ENCODE peak calls at places on chromosomes 5 and 9, in ten cellular contexts. U is IMR-90, S is MM.1S, X is K562, M is GM23248, P is neural progenitor cell, H is H9, W is SK-N-MC, V is keratinocyte, K is endodermal cell. A is an unnamed sample.

GRCh38 chr5:149366169-149366750 is 8.4 kb downstream of the PCYOX1L start:
- DNase-seq in U (no peak), S (no peak), X (peak), M (no peak), P (no peak), H (no peak), W (no peak), V (no peak), K (peak), A (no peak)

GRCh38 chr9:126159661-126160060 is 167.0 kb upstream of the MVB12B start:
- DNase-seq in U (no peak), S (no peak), X (no peak), M (no peak), P (no peak), H (no peak), W (no peak), V (no peak), K (no peak), A (no peak)

GRCh38 chr5:103207653-103208052 is 50.9 kb upstream of the MACIR start:
- DNase-seq in U (peak), S (no peak), X (no peak), M (peak), P (no peak), H (no peak), W (no peak), V (no peak), K (no peak), A (no peak)

GRCh38 chr5:124403281-124403680 is 343.2 kb downstream of the ZNF608 start:
- DNase-seq in U (no peak), S (no peak), X (no peak), M (no peak), P (no peak), H (no peak), W (no peak), V (no peak), K (no peak), A (no peak)

GRCh38 chr5:136722581-136722980 is 357.2 kb upstream of the TRPC7 start:
- DNase-seq in U (no peak), S (no peak), X (no peak), M (no peak), P (no peak), H (no peak), W (no peak), V (no peak), K (no peak), A (no peak)

GRCh38 chr5:66959668-66960067 is 236.9 kb downstream of the CD180 start:
- DNase-seq in U (peak), S (no peak), X (no peak), M (peak), P (no peak), H (no peak), W (no peak), V (no peak), K (no peak), A (no peak)

GRCh38 chr5:172562443-172562842 is 78.6 kb upstream of the NEURL1B start:
- DNase-seq in U (no peak), S (no peak), X (no peak), M (no peak), P (no peak), H (no peak), W (no peak), V (no peak), K (no peak), A (no peak)

GRCh38 chr5:139407517-139407916 is 3.6 kb upstream of the SPATA24 start:
- DNase-seq in U (no peak), S (no peak), X (no peak), M (no peak), P (no peak), H (no peak), W (no peak), V (no peak), K (no peak), A (no peak)

GRCh38 chr5:143694357-143694756 is 117.6 kb upstream of the HMHB1 start:
- DNase-seq in U (no peak), S (no peak), X (no peak), M (no peak), P (no peak), H (no peak), W (no peak), V (no peak), K (no peak), A (no peak)

GRCh38 chr5:55220433-55221185 is 6.5 kb downstream of the MCIDAS start:
- DNase-seq in U (no peak), S (no peak), X (no peak), M (peak), P (peak), H (peak), W (no peak), V (no peak), K (peak), A (no peak)

GRCh38 chr5:62684310-62684709 is 105.7 kb downstream of the LRRC70 start:
- DNase-seq in U (no peak), S (no peak), X (no peak), M (no peak), P (no peak), H (no peak), W (no peak), V (no peak), K (no peak), A (no peak)

GRCh38 chr5:60887096-60887495 is 43.0 kb upstream of the ELOVL7 start:
- DNase-seq in U (no peak), S (no peak), X (no peak), M (no peak), P (no peak), H (no peak), W (no peak), V (no peak), K (no peak), A (no peak)

GRCh38 chr9:89701221-89701798 is 96.5 kb downstream of the GADD45G start:
- DNase-seq in U (no peak), S (no peak), X (no peak), M (no peak), P (no peak), H (no peak), W (no peak), V (no peak), K (peak), A (no peak)

GRCh38 chr5:1001406-1002270 is 7.0 kb upstream of the NKD2 start:
- DNase-seq in U (no peak), S (no peak), X (no peak), M (no peak), P (no peak), H (no peak), W (no peak), V (no peak), K (peak), A (no peak)

GRCh38 chr5:126031989-126032716 is 391.1 kb upstream of the GRAMD2B start:
- DNase-seq in U (peak), S (no peak), X (no peak), M (peak), P (no peak), H (no peak), W (no peak), V (no peak), K (no peak), A (no peak)

GRCh38 chr9:90333226-90333625 is 309.4 kb downstream of the DIRAS2 start:
- DNase-seq in U (no peak), S (no peak), X (no peak), M (no peak), P (no peak), H (no peak), W (no peak), V (no peak), K (peak), A (no peak)

GRCh38 chr5:136079195-136079985 is 50.6 kb downstream of the TGFBI start:
- DNase-seq in U (no peak), S (no peak), X (no peak), M (no peak), P (peak), H (peak), W (no peak), V (no peak), K (peak), A (no peak)

GRCh38 chr9:37466037-37466709 is 923 bp upstream of the ZBTB5 start:
- DNase-seq in U (no peak), S (peak), X (peak), M (peak), P (peak), H (peak), W (no peak), V (no peak), K (peak), A (peak)

GRCh38 chr5:6282360-6282759 is 96.0 kb downstream of the MED10 start:
- DNase-seq in U (no peak), S (no peak), X (no peak), M (no peak), P (no peak), H (no peak), W (no peak), V (no peak), K (no peak), A (no peak)

GRCh38 chr5:6279607-6280006 is 98.7 kb downstream of the MED10 start:
- DNase-seq in U (no peak), S (no peak), X (peak), M (no peak), P (no peak), H (no peak), W (no peak), V (no peak), K (no peak), A (no peak)

GRCh38 chr5:6274846-6275543 is 103.4 kb downstream of the MED10 start:
- DNase-seq in U (no peak), S (no peak), X (no peak), M (no peak), P (no peak), H (no peak), W (no peak), V (no peak), K (no peak), A (no peak)

GRCh38 chr5:6286404-6286803 is 91.9 kb downstream of the MED10 start:
- DNase-seq in U (no peak), S (no peak), X (no peak), M (no peak), P (no peak), H (no peak), W (no peak), V (no peak), K (no peak), A (no peak)

DNA sequence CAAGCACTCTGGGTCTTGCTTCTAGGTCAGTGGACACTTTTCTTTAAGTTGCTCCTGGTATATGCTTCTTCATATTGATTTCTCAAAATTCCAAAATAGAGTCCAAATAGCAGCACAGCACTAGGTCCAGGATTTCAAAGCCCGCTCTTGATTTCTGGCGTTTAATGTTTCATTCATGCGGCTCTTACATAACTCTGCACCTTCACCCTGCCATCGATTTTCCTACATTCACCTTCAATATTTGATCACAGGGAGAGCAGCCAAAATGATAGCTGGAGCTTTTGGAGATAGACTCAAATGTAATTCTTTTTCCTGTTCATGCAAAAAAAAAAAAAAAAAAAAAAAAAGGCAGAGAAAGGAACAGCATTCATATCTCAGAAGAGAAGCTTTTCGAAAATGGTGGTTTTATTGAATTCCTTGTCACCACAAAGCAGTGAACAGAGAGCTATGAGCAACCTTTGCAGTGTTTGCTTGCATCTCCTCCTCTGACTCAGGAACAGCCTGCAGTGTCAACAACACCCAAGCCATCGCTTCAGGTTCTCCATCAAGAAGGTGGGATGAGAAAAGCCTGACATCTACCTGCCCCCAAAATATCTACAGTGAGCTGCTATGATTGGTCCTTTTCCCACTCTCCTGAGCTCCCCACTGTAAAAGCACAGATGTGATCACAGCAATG is 97.8 kb downstream of the MED10 start:
- DNase-seq in U (no peak), S (no peak), X (no peak), M (no peak), P (no peak), H (no peak), W (no peak), V (no peak), K (no peak), A (no peak)
- H3K9ac ChIP-seq in U (no peak), S (no peak), X (no peak), M (no peak), P (no peak), H (no peak), W (no peak), V (no peak), K (no peak), A (no peak)

GRCh38 chr5:74798977-74799911 is 32.2 kb downstream of the NSA2 start:
- DNase-seq in U (peak), S (no peak), X (no peak), M (peak), P (no peak), H (no peak), W (no peak), V (no peak), K (no peak), A (no peak)
- H3K9ac ChIP-seq in U (no peak), S (no peak), X (peak), M (no peak), P (no peak), H (no peak), W (no peak), V (no peak), K (no peak), A (no peak)

DNA sequence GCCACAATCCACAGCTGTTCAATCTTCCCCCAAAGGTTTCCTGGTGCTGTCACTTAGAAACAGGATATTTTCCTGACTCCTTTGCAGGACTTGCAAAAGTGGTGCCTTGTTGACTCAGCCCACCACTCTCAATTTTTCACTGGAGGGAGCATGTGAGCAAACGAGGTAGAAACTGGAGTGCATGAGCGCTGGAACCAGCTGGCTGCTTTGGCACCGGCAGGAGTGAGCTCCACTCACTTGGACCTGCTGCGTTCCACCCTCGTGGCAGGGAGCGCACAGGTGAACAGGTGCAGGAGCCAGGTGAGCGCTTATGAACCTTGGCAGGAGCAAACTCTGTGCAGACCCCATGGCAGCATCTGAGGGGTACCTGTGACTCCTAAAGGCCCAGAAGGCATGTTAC is 364.1 kb upstream of the RORB start:
- DNase-seq in U (no peak), S (no peak), X (no peak), M (no peak), P (peak), H (peak), W (no peak), V (no peak), K (peak), A (no peak)
- H3K9ac ChIP-seq in U (no peak), S (no peak), X (no peak), M (no peak), P (no peak), H (no peak), W (no peak), V (no peak), K (no peak), A (no peak)

GRCh38 chr5:176151286-176151685 is 86.9 kb upstream of the SIMC1 start:
- DNase-seq in U (peak), S (no peak), X (no peak), M (peak), P (no peak), H (no peak), W (no peak), V (no peak), K (no peak), A (no peak)

GRCh38 chr5:176152933-176153317 is 85.3 kb upstream of the SIMC1 start:
- DNase-seq in U (no peak), S (no peak), X (no peak), M (no peak), P (no peak), H (no peak), W (no peak), V (no peak), K (no peak), A (no peak)

GRCh38 chr5:176153741-176154140 is 84.5 kb upstream of the SIMC1 start:
- DNase-seq in U (no peak), S (no peak), X (no peak), M (peak), P (no peak), H (no peak), W (no peak), V (no peak), K (no peak), A (no peak)

GRCh38 chr5:176154821-176155220 is 83.4 kb upstream of the SIMC1 start:
- DNase-seq in U (no peak), S (no peak), X (no peak), M (no peak), P (no peak), H (no peak), W (no peak), V (no peak), K (no peak), A (no peak)

DNA sequence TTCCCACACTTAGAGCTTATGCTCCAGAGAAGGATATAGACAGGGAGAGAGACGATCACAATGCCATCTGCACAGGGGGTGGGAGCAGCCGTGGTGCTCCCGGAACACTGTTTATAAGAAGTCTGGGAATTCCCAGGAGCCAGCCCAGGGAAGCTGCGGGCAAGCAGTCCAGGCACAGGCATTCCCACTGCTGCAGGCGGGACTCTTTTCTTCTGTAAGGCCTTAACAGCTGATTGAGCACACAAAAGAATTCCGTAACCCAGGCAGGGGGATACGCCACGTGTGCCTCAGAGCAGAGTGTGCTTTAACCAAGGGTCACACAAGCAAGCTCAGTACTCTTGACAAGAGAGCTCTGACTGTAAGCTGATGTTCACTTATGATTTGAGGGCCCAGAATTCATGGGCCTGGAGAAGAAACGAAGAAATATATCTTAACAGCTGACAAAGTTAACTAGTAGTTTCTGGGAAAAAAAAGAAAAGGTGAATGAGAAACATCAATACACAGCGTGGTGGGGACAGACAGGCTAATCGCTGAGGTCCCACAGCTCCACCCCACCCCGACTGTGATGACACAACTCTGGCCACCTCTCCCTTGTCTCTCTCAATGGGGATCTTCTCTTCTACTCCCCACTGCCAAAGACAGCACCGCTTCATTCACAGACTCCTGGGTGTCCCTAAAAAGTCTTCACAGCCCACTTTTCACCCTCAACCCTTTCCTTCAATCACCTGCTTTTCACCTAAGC is 85.9 kb upstream of the SIMC1 start:
- DNase-seq in U (peak), S (no peak), X (peak), M (no peak), P (peak), H (peak), W (no peak), V (no peak), K (peak), A (peak)
- H3K9ac ChIP-seq in U (no peak), S (no peak), X (peak), M (no peak), P (no peak), H (no peak), W (no peak), V (no peak), K (peak), A (no peak)

GRCh38 chr5:158832096-158832495 is 267.6 kb downstream of the EBF1 start:
- DNase-seq in U (no peak), S (no peak), X (no peak), M (peak), P (no peak), H (no peak), W (no peak), V (no peak), K (no peak), A (no peak)
- H3K9ac ChIP-seq in U (no peak), S (no peak), X (no peak), M (peak), P (no peak), H (no peak), W (no peak), V (no peak), K (no peak), A (no peak)

GRCh38 chr9:4114569-4115505 is 185.0 kb downstream of the GLIS3 start:
- DNase-seq in U (peak), S (no peak), X (no peak), M (peak), P (no peak), H (no peak), W (no peak), V (no peak), K (no peak), A (no peak)
- H3K9ac ChIP-seq in U (no peak), S (no peak), X (no peak), M (no peak), P (no peak), H (no peak), W (no peak), V (no peak), K (no peak), A (no peak)

GRCh38 chr9:134189475-134190231 is 25.3 kb upstream of the RNU6ATAC start:
- DNase-seq in U (no peak), S (no peak), X (no peak), M (no peak), P (no peak), H (no peak), W (no peak), V (no peak), K (peak), A (no peak)

GRCh38 chr9:134189167-134189474 is 24.8 kb upstream of the RNU6ATAC start:
- DNase-seq in U (no peak), S (no peak), X (no peak), M (no peak), P (no peak), H (no peak), W (no peak), V (no peak), K (peak), A (no peak)

GRCh38 chr9:134187821-134188420 is 23.6 kb upstream of the RNU6ATAC start:
- DNase-seq in U (no peak), S (no peak), X (no peak), M (no peak), P (no peak), H (no peak), W (no peak), V (no peak), K (peak), A (no peak)

GRCh38 chr9:134187110-134187531 is 22.8 kb upstream of the RNU6ATAC start:
- DNase-seq in U (no peak), S (peak), X (no peak), M (no peak), P (no peak), H (no peak), W (no peak), V (no peak), K (no peak), A (no peak)

GRCh38 chr9:134188421-134189166 is 24.2 kb upstream of the RNU6ATAC start:
- DNase-seq in U (no peak), S (no peak), X (no peak), M (peak), P (no peak), H (no peak), W (no peak), V (no peak), K (peak), A (no peak)
- H3K9ac ChIP-seq in U (no peak), S (no peak), X (no peak), M (no peak), P (no peak), H (no peak), W (no peak), V (no peak), K (no peak), A (peak)

GRCh38 chr9:13513710-13514444 is 234.4 kb upstream of the MPDZ start:
- DNase-seq in U (no peak), S (no peak), X (peak), M (peak), P (peak), H (peak), W (peak), V (peak), K (peak), A (peak)
- H3K9ac ChIP-seq in U (no peak), S (no peak), X (no peak), M (no peak), P (no peak), H (no peak), W (peak), V (peak), K (no peak), A (peak)

DNA sequence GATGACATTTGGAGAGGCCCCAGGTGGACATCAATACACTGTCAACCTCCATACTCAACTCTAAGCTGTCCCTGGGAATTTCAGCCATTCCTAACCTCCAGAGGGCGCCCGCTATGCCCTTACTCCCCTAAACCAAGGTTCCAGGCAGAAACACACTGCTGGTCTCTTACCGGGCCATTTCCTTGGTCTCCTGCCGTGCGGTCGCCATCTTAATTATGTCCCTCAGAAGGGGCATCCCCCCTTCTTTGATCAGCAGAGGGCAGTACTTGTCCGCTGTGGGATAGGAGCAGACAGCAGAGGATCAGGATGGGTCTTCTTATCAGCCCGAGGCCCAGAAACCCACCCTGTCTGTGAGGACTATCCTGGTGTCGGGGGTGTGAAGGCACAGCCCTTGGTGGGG is 9.3 kb upstream of the ZDHHC12 start:
- DNase-seq in U (peak), S (no peak), X (peak), M (peak), P (peak), H (peak), W (peak), V (peak), K (peak), A (peak)
- H3K9ac ChIP-seq in U (no peak), S (no peak), X (peak), M (no peak), P (no peak), H (no peak), W (no peak), V (no peak), K (no peak), A (peak)